ENCODE peak calls at places on chromosome 15, in four cellular contexts. S is stimulated activated CD8-positive, alpha-beta memory T cell treated with anti-CD3 and anti-CD28 coated beads, Interleukin-2, amount 100 ng/mL, for 48 hours; G is T-cell; I is hypothalamus. R is an unnamed sample.

GRCh38 chr15:72732554-72732953 is 46.5 kb downstream of the BBS4 start:
- DNase-seq in S (no peak), G (no peak), I (no peak), R (no peak)

GRCh38 chr15:98386594-98386993 is 261.7 kb upstream of the IGF1R start:
- DNase-seq in S (no peak), G (no peak), I (no peak), R (no peak)

GRCh38 chr15:29526802-29527201 is 257.2 kb upstream of the NSMCE3 start:
- DNase-seq in S (no peak), G (no peak), I (no peak), R (no peak)

GRCh38 chr15:73897441-73898261 is 24.3 kb downstream of the TBC1D21 start:
- DNase-seq in S (peak; percentile 34), G (peak; percentile 27), I (no peak), R (no peak)

GRCh38 chr15:78396976-78397375 is 41.0 kb upstream of the IREB2 start:
- DNase-seq in S (no peak), G (no peak), I (no peak), R (peak; percentile 81)

GRCh38 chr15:53193149-53193548 is 403.0 kb upstream of the ONECUT1 start:
- DNase-seq in S (no peak), G (no peak), I (no peak), R (no peak)

GRCh38 chr15:100783296-100783695 is 96.3 kb upstream of the ALDH1A3 start:
- DNase-seq in S (no peak), G (no peak), I (no peak), R (no peak)

GRCh38 chr15:66220587-66220986 is 33.0 kb downstream of the MEGF11 start:
- DNase-seq in S (no peak), G (no peak), I (no peak), R (no peak)

GRCh38 chr15:93523490-93523889 is 434.5 kb upstream of the RGMA start:
- DNase-seq in S (no peak), G (no peak), I (no peak), R (no peak)

GRCh38 chr15:75823860-75824613 is 19.2 kb upstream of the UBE2Q2 start:
- DNase-seq in S (no peak), G (no peak), I (no peak), R (no peak)

GRCh38 chr15:58296276-58296675 is 135.5 kb upstream of the LIPC start:
- DNase-seq in S (no peak), G (no peak), I (no peak), R (no peak)

GRCh38 chr15:98505611-98506031 is 142.7 kb upstream of the IGF1R start:
- DNase-seq in S (no peak), G (no peak), I (no peak), R (peak; percentile 84)

GRCh38 chr15:48925714-48926223 is 38.0 kb downstream of the SHC4 start:
- DNase-seq in S (no peak), G (no peak), I (no peak), R (no peak)

GRCh38 chr15:74265046-74265639 is 29.0 kb downstream of the CCDC33 start:
- DNase-seq in S (no peak), G (no peak), I (no peak), R (no peak)

GRCh38 chr15:85956515-85957275 is 123.0 kb upstream of the AGBL1 start:
- DNase-seq in S (no peak), G (no peak), I (no peak), R (no peak)

GRCh38 chr15:57647791-57648130 is 56.1 kb downstream of the MYZAP start:
- DNase-seq in S (no peak), G (no peak), I (no peak), R (no peak)

GRCh38 chr15:39641187-39641889 is 60.5 kb downstream of the THBS1 start:
- DNase-seq in S (no peak), G (no peak), I (no peak), R (no peak)

GRCh38 chr15:48682949-48683651 is 37.6 kb upstream of the FBN1 start:
- DNase-seq in S (no peak), G (no peak), I (no peak), R (no peak)

GRCh38 chr15:100775581-100776185 is 103.9 kb upstream of the ALDH1A3 start:
- DNase-seq in S (no peak), G (no peak), I (no peak), R (no peak)

GRCh38 chr15:60546764-60547163 is 67.8 kb upstream of the ICE2 start:
- DNase-seq in S (no peak), G (no peak), I (no peak), R (no peak)